ENCODE peak calls at places on chromosomes 13 and 19, in ten cellular contexts. U, J, W, E, V, F, K, X, Z and R are unnamed samples.

GRCh38 chr19:48341006-48341405 is 15.7 kb downstream of the EMP3 start:
- DNase-seq in U (no peak), J (peak; percentile 99), W (peak; percentile 61), E (no peak), V (no peak), F (no peak), K (no peak), X (no peak), Z (no peak), R (no peak)

GRCh38 chr19:38917921-38918491 is 6.0 kb upstream of the CCER2 start:
- DNase-seq in U (no peak), J (peak; percentile 27), W (no peak), E (peak; percentile 15), V (no peak), F (peak; percentile 50), K (peak; percentile 38), X (no peak), Z (no peak), R (no peak)

GRCh38 chr19:29515233-29515619 is 10.6 kb upstream of the VSTM2B start:
- DNase-seq in U (no peak), J (no peak), W (no peak), E (no peak), V (no peak), F (peak; percentile 9), K (no peak), X (no peak), Z (no peak), R (no peak)

GRCh38 chr13:103303078-103303651 is 236.9 kb upstream of the SLC10A2 start:
- DNase-seq in U (no peak), J (no peak), W (no peak), E (no peak), V (no peak), F (no peak), K (no peak), X (no peak), Z (no peak), R (no peak)

GRCh38 chr13:62040806-62041205 is 625.2 kb upstream of the PCDH20 start:
- DNase-seq in U (no peak), J (no peak), W (no peak), E (no peak), V (no peak), F (no peak), K (no peak), X (no peak), Z (no peak), R (no peak)

GRCh38 chr13:96428904-96429303 is 339.0 kb downstream of the HS6ST3 start:
- DNase-seq in U (no peak), J (no peak), W (no peak), E (no peak), V (no peak), F (no peak), K (no peak), X (no peak), Z (no peak), R (no peak)

GRCh38 chr19:30150626-30151025 is 208.6 kb downstream of the URI1 start:
- DNase-seq in U (no peak), J (no peak), W (no peak), E (no peak), V (no peak), F (no peak), K (no peak), X (no peak), Z (no peak), R (no peak)

GRCh38 chr13:45209229-45209628 is 8.4 kb upstream of the KCTD4 start:
- DNase-seq in U (no peak), J (peak; percentile 79), W (peak; percentile 62), E (peak; percentile 57), V (peak; percentile 67), F (no peak), K (no peak), X (no peak), Z (no peak), R (no peak)

GRCh38 chr13:72062566-72062965 is 195.6 kb upstream of the DACH1 start:
- DNase-seq in U (peak; percentile 9), J (peak; percentile 9), W (no peak), E (no peak), V (no peak), F (no peak), K (no peak), X (no peak), Z (no peak), R (no peak)

DNA sequence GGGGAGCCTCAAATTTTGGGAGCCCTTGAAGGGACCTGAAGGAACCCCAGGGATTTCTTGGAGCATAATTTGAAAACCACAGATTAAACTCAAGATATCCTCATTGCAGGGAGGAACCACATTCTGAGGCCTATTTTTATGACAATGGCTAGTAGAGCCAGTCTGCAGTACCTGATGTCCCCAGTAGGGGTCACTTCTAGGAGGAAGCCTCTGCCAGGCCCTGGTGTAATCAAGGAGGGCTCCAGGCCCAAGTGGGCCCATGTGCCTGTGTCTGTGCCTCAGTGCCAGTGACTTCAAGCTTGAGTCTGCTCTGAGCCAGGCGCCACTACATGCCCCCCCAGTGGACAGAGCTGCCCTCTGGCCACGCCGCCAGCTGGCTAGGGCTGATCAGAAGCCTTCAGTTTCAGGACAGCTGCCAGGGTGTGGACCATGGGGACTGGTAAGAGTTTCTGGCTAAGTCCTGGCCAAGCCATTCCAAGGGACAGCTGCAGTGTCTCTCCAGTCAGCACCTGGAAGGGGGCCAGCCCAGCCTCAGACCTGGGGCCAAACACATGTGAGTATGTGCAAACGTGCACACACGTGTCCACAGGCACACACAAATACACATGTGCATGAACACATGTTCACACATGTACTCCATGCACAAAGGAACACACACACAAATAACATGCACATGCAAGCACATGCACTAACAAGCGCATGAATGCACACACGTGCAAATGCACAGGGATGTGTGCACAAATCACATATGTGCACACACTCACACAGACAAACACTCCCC is 20.5 kb upstream of the SLC7A10 start:
- DNase-seq in U (peak; percentile 50), J (no peak), W (no peak), E (peak; percentile 49), V (peak; percentile 43), F (peak; percentile 19), K (peak; percentile 20), X (no peak), Z (no peak), R (no peak)
- TF ChIP-seq CTCF in U (peak; percentile 48), J (peak; percentile 74), W (peak; percentile 29), E (peak; percentile 56), V (peak; percentile 66), F (peak; percentile 90), K (peak; percentile 50), X (peak; percentile 62), Z (peak; percentile 19), R (no peak)

DNA sequence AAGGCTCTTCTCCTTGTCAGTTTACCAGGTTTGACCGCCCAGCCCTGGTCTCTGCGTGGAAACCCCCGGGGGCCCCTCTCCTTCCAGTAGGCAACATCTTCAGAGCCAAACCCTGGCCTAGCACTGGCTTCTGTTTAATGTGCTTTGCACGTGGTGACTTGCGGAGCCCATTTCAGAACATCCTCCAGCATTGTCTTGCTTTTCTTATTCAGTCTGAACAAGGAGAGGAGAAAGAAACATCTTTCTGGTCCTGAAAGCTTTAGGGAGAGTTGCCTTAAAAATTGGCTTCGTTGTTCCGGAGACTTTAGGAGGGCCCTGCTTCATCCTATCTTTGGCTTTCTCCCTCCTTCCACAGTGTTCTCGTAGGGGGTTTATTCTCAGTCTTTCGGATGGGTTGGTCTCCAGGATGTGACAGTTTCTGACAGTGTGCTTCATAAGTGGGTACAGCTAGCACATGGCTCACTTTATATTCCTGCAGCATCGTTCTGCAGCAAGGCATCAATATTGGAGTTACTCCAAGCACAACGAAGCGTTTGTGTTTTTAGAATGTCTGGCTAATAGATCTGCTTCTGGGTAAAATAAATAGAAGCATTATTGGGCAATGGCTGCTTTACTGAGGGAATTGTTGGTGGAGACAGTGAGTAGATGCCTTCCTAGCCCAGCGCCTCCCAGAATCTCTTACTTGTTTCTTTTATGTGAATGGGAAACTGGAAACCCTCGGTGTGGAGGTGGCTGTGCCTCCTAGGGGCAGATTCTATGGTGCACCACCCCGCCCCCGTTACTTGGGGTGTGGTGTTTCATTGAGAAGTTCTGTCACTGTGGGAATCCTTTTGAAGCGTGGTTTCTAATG is 1.8 kb downstream of the FARP1 start:
- DNase-seq in U (no peak), J (peak; percentile 69), W (peak; percentile 77), E (peak; percentile 44), V (peak; percentile 45), F (peak; percentile 57), K (peak; percentile 74), X (peak; percentile 13), Z (peak; percentile 37), R (no peak)
- TF ChIP-seq CTCF in U (no peak), J (no peak), W (peak; percentile 29), E (peak; percentile 22), V (peak; percentile 22), F (no peak), K (peak; percentile 42), X (peak; percentile 41), Z (peak; percentile 48), R (no peak)

GRCh38 chr13:26605845-26606244 is 48.4 kb downstream of the WASF3 start:
- DNase-seq in U (no peak), J (no peak), W (no peak), E (no peak), V (no peak), F (no peak), K (no peak), X (no peak), Z (no peak), R (no peak)
- TF ChIP-seq CTCF in U (no peak), J (no peak), W (no peak), E (no peak), V (no peak), F (no peak), K (no peak), X (no peak), Z (no peak), R (no peak)

DNA sequence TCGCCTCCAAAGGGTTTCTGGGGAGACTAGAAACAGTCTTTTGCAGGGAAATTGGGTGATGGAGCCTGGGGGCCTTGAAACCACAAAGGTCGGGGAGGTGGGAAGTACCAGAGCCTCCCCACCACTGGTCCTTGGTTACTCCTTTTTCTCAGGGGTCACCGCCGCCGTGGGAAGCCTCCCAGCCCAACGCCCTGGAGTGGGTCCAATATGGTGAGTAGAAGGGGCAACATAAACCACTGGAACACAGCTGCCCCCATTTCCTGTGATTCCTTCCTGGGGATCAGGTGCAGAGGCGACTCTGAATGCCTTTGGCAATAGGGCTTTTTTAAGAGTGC is 5.8 kb downstream of the PGLYRP1 start:
- DNase-seq in U (no peak), J (no peak), W (no peak), E (no peak), V (no peak), F (no peak), K (no peak), X (no peak), Z (no peak), R (no peak)
- TF ChIP-seq CTCF in U (peak; percentile 32), J (no peak), W (no peak), E (no peak), V (no peak), F (peak; percentile 37), K (no peak), X (no peak), Z (no peak), R (no peak)